ENCODE peak calls at places on chromosome 19, in ten cellular contexts. M is H54; U is nucleus accumbens; N is heart left ventricle; E is activated CD4-positive, alpha-beta T cell treated with anti-CD3 and anti-CD28 coated beads, Interleukin-2, amount 50 U/mL, for 48 hours; L is HFFc6; H is non-pigmented ciliary epithelial cell; V is pulmonary artery endothelial cell; T is T-cell; O is activated CD4-positive, CD25-positive, alpha-beta regulatory T cell treated with anti-CD3 and anti-CD28 coated beads, Interleukin-2, amount 50 U/mL, for 16 hours. J is an unnamed sample.

GRCh38 chr19:15551183-15552004 is 43.1 kb downstream of the CYP4F22 start:
- DNase-seq in M (no peak), U (no peak), N (peak), E (peak), L (no peak), H (no peak), V (no peak), T (peak), O (peak), J (peak)

GRCh38 chr19:36196249-36196648 is 18.2 kb downstream of the ZNF565 start:
- DNase-seq in M (no peak), U (no peak), N (no peak), E (no peak), L (no peak), H (no peak), V (no peak), T (no peak), O (no peak), J (no peak)

GRCh38 chr19:45998834-45999233 is 3.6 kb downstream of the CCDC61 start:
- DNase-seq in M (no peak), U (no peak), N (no peak), E (no peak), L (no peak), H (no peak), V (no peak), T (no peak), O (no peak), J (no peak)

GRCh38 chr19:18422530-18423191 is 3.5 kb downstream of the SSBP4 start:
- DNase-seq in M (no peak), U (no peak), N (no peak), E (no peak), L (no peak), H (no peak), V (no peak), T (no peak), O (no peak), J (no peak)

GRCh38 chr19:875265-875879 is 15.9 kb downstream of the CFD start:
- DNase-seq in M (no peak), U (no peak), N (no peak), E (no peak), L (no peak), H (no peak), V (no peak), T (no peak), O (no peak), J (no peak)

GRCh38 chr19:4555657-4556561 is 3.6 kb downstream of the SEMA6B start:
- DNase-seq in M (no peak), U (no peak), N (no peak), E (no peak), L (no peak), H (no peak), V (no peak), T (no peak), O (no peak), J (no peak)

GRCh38 chr19:35805518-35806102 is 7.0 kb downstream of the PRODH2 start:
- DNase-seq in M (no peak), U (no peak), N (no peak), E (no peak), L (no peak), H (no peak), V (no peak), T (no peak), O (no peak), J (no peak)

GRCh38 chr19:30090476-30090875 is 148.4 kb downstream of the URI1 start:
- DNase-seq in M (no peak), U (no peak), N (no peak), E (no peak), L (no peak), H (no peak), V (no peak), T (no peak), O (no peak), J (no peak)

GRCh38 chr19:21084343-21084742 is 2.3 kb downstream of the ZNF714 start:
- DNase-seq in M (no peak), U (no peak), N (no peak), E (peak), L (peak), H (no peak), V (no peak), T (no peak), O (no peak), J (no peak)

GRCh38 chr19:46408611-46409039 is 4.7 kb downstream of the CCDC8 start:
- DNase-seq in M (no peak), U (peak), N (no peak), E (no peak), L (no peak), H (no peak), V (no peak), T (no peak), O (no peak), J (no peak)

GRCh38 chr19:38079926-38080380 is 144.1 kb downstream of the DPF1 start:
- DNase-seq in M (peak), U (no peak), N (no peak), E (peak), L (peak), H (peak), V (peak), T (no peak), O (no peak), J (no peak)

GRCh38 chr19:10433131-10433536 is 12.8 kb downstream of the PDE4A start:
- DNase-seq in M (no peak), U (no peak), N (no peak), E (no peak), L (no peak), H (no peak), V (no peak), T (no peak), O (no peak), J (no peak)

GRCh38 chr19:40241125-40241808 is 14.8 kb upstream of the CCNP start:
- DNase-seq in M (no peak), U (no peak), N (no peak), E (no peak), L (no peak), H (no peak), V (no peak), T (no peak), O (no peak), J (no peak)

GRCh38 chr19:9566729-9567128 is 17.6 kb downstream of the ZNF121 start:
- DNase-seq in M (no peak), U (no peak), N (no peak), E (no peak), L (no peak), H (no peak), V (no peak), T (no peak), O (no peak), J (no peak)

GRCh38 chr19:35552534-35553384 is 7.3 kb downstream of the TMEM147 start:
- DNase-seq in M (no peak), U (no peak), N (no peak), E (no peak), L (no peak), H (no peak), V (no peak), T (no peak), O (no peak), J (no peak)

GRCh38 chr19:50998061-50998460 is 3.3 kb downstream of the KLK8 start:
- DNase-seq in M (no peak), U (no peak), N (no peak), E (no peak), L (no peak), H (no peak), V (no peak), T (no peak), O (no peak), J (no peak)

GRCh38 chr19:8890260-8890659 is 58.1 kb downstream of the MBD3L1 start:
- DNase-seq in M (no peak), U (no peak), N (no peak), E (no peak), L (no peak), H (no peak), V (no peak), T (no peak), O (no peak), J (no peak)

GRCh38 chr19:5091576-5092215 is 122.8 kb downstream of the KDM4B start:
- DNase-seq in M (no peak), U (no peak), N (no peak), E (no peak), L (no peak), H (no peak), V (no peak), T (no peak), O (no peak), J (no peak)

GRCh38 chr19:19591133-19591825 is 27.2 kb downstream of the PBX4 start:
- DNase-seq in M (peak), U (no peak), N (no peak), E (peak), L (peak), H (peak), V (no peak), T (peak), O (peak), J (no peak)

GRCh38 chr19:11987405-11988231 is 22.8 kb downstream of the ZNF763 start:
- DNase-seq in M (peak), U (peak), N (peak), E (peak), L (peak), H (peak), V (peak), T (peak), O (peak), J (peak)

GRCh38 chr19:52601025-52601973 is 31.2 kb downstream of the ZNF701 start:
- DNase-seq in M (peak), U (peak), N (peak), E (peak), L (peak), H (peak), V (peak), T (peak), O (peak), J (peak)

GRCh38 chr19:7083076-7083956 is 13.8 kb downstream of the ZNF557 start:
- DNase-seq in M (no peak), U (no peak), N (no peak), E (no peak), L (peak), H (no peak), V (no peak), T (no peak), O (no peak), J (no peak)

GRCh38 chr19:37691881-37692504 is 27.6 kb downstream of the ZNF607 start:
- DNase-seq in M (no peak), U (peak), N (peak), E (peak), L (peak), H (peak), V (peak), T (peak), O (peak), J (peak)

GRCh38 chr19:37304190-37304883 is 66.6 kb upstream of the ZNF527 start:
- DNase-seq in M (no peak), U (peak), N (peak), E (no peak), L (no peak), H (no peak), V (no peak), T (no peak), O (no peak), J (no peak)

J was measured in naive thymus-derived CD8-positive, alpha-beta T cell.